ENCODE peak calls at places on chromosomes 11 and 22, in seven cellular contexts. C, F, N, P, T, A and Y are unnamed samples.

GRCh38 chr11:66237867-66238266 is 30.6 kb upstream of the RAB1B start:
- DNase-seq in C (no peak), F (no peak), N (no peak), P (no peak), T (no peak), A (no peak), Y (no peak)

GRCh38 chr11:27339940-27340339 is 23.1 kb downstream of the CCDC34 start:
- DNase-seq in C (no peak), F (no peak), N (no peak), P (no peak), T (no peak), A (no peak), Y (no peak)

GRCh38 chr11:124761301-124762021 is 629 bp downstream of the ESAM start:
- DNase-seq in C (peak), F (no peak), N (no peak), P (no peak), T (peak), A (no peak), Y (no peak)

GRCh38 chr11:108713076-108713790 is 48.4 kb downstream of the DDX10 start:
- DNase-seq in C (no peak), F (peak), N (no peak), P (no peak), T (no peak), A (no peak), Y (no peak)

GRCh38 chr11:68978931-68979591 is 1.7 kb downstream of the MRGPRD start:
- DNase-seq in C (peak), F (no peak), N (no peak), P (no peak), T (no peak), A (no peak), Y (no peak)

GRCh38 chr22:40040927-40041326 is 46.2 kb downstream of the FAM83F start:
- DNase-seq in C (no peak), F (no peak), N (peak), P (no peak), T (no peak), A (no peak), Y (no peak)

GRCh38 chr22:39518996-39519680 is 1.2 kb upstream of the ATF4 start:
- DNase-seq in C (no peak), F (no peak), N (no peak), P (no peak), T (no peak), A (no peak), Y (peak)

GRCh38 chr11:4068962-4069361 is 25.6 kb upstream of the RRM1 start:
- DNase-seq in C (no peak), F (no peak), N (no peak), P (no peak), T (no peak), A (no peak), Y (no peak)

GRCh38 chr11:75481602-75482309 is 44.0 kb downstream of the GDPD5 start:
- DNase-seq in C (no peak), F (no peak), N (peak), P (no peak), T (no peak), A (no peak), Y (no peak)

GRCh38 chr11:21110378-21110777 is 441.0 kb downstream of the NELL1 start:
- DNase-seq in C (no peak), F (no peak), N (no peak), P (no peak), T (no peak), A (no peak), Y (no peak)

GRCh38 chr11:92314499-92314898 is 89.9 kb downstream of the FAT3 start:
- DNase-seq in C (no peak), F (no peak), N (no peak), P (no peak), T (no peak), A (no peak), Y (no peak)

GRCh38 chr11:45654242-45654641 is 11.2 kb downstream of the CHST1 start:
- DNase-seq in C (no peak), F (no peak), N (no peak), P (no peak), T (peak), A (no peak), Y (no peak)

GRCh38 chr11:34243620-34244493 is 114.0 kb downstream of the ABTB2 start:
- DNase-seq in C (no peak), F (peak), N (peak), P (peak), T (no peak), A (no peak), Y (no peak)

GRCh38 chr11:134716582-134716981 is 304.5 kb upstream of the B3GAT1 start:
- DNase-seq in C (no peak), F (no peak), N (no peak), P (no peak), T (no peak), A (no peak), Y (no peak)

GRCh38 chr11:6027501-6027900 is 3.1 kb downstream of the OR56A1 start:
- DNase-seq in C (no peak), F (no peak), N (no peak), P (no peak), T (no peak), A (no peak), Y (no peak)

GRCh38 chr22:16936625-16937024 is 71.4 kb downstream of the GAB4 start:
- DNase-seq in C (no peak), F (no peak), N (no peak), P (no peak), T (no peak), A (no peak), Y (no peak)

GRCh38 chr11:45145421-45146071 is 893 bp upstream of the PRDM11 start:
- DNase-seq in C (peak), F (no peak), N (no peak), P (no peak), T (peak), A (no peak), Y (no peak)

GRCh38 chr11:27864046-27865025 is 164.1 kb upstream of the BDNF start:
- DNase-seq in C (no peak), F (no peak), N (no peak), P (no peak), T (no peak), A (no peak), Y (no peak)

GRCh38 chr11:128728767-128729587 is 35.1 kb downstream of the FLI1 start:
- DNase-seq in C (no peak), F (no peak), N (no peak), P (no peak), T (no peak), A (no peak), Y (no peak)

GRCh38 chr11:118618991-118619375 is 11.6 kb downstream of the PHLDB1 start:
- DNase-seq in C (no peak), F (no peak), N (no peak), P (no peak), T (no peak), A (no peak), Y (no peak)

GRCh38 chr22:50242406-50242949 is 2.3 kb downstream of the TUBGCP6 start:
- DNase-seq in C (no peak), F (no peak), N (no peak), P (no peak), T (no peak), A (no peak), Y (no peak)

GRCh38 chr22:28838971-28839370 is 38.6 kb upstream of the XBP1 start:
- DNase-seq in C (no peak), F (no peak), N (no peak), P (no peak), T (no peak), A (peak), Y (no peak)

GRCh38 chr11:65426839-65427690 is 4.5 kb downstream of the NEAT1 start:
- DNase-seq in C (no peak), F (no peak), N (no peak), P (peak), T (no peak), A (no peak), Y (no peak)

GRCh38 chr11:96001037-96001436 is 77.1 kb upstream of the MTMR2 start:
- DNase-seq in C (no peak), F (no peak), N (no peak), P (no peak), T (no peak), A (no peak), Y (no peak)

GRCh38 chr11:90148900-90149299 is 14.4 kb downstream of the NAALAD2 start:
- DNase-seq in C (no peak), F (no peak), N (no peak), P (no peak), T (no peak), A (no peak), Y (no peak)

GRCh38 chr11:112776834-112777793 is 184.1 kb upstream of the NCAM1 start:
- DNase-seq in C (no peak), F (no peak), N (peak), P (no peak), T (no peak), A (no peak), Y (no peak)

GRCh38 chr22:30104501-30105156 is 24.4 kb downstream of the HORMAD2 start:
- DNase-seq in C (no peak), F (no peak), N (no peak), P (no peak), T (no peak), A (no peak), Y (no peak)

GRCh38 chr11:134751825-134752224 is 339.8 kb upstream of the B3GAT1 start:
- DNase-seq in C (no peak), F (no peak), N (no peak), P (no peak), T (no peak), A (no peak), Y (no peak)

GRCh38 chr11:47916361-47916841 is 64.0 kb upstream of the PTPRJ start:
- DNase-seq in C (no peak), F (no peak), N (peak), P (no peak), T (no peak), A (no peak), Y (no peak)

GRCh38 chr11:5192738-5193137 is 7.7 kb downstream of the OR51V1 start:
- DNase-seq in C (no peak), F (no peak), N (no peak), P (no peak), T (no peak), A (no peak), Y (no peak)

GRCh38 chr11:118206612-118207031 is 18.2 kb downstream of the JAML start:
- DNase-seq in C (no peak), F (no peak), N (no peak), P (no peak), T (no peak), A (no peak), Y (no peak)

GRCh38 chr22:38098410-38099249 is 11.9 kb downstream of the BAIAP2L2 start:
- DNase-seq in C (no peak), F (no peak), N (no peak), P (no peak), T (no peak), A (no peak), Y (no peak)

GRCh38 chr11:113269096-113269495 is 45.3 kb upstream of the TTC12 start:
- DNase-seq in C (no peak), F (no peak), N (no peak), P (no peak), T (no peak), A (no peak), Y (no peak)

GRCh38 chr11:134527382-134528243 is 115.6 kb upstream of the B3GAT1 start:
- DNase-seq in C (no peak), F (no peak), N (no peak), P (no peak), T (peak), A (no peak), Y (no peak)

GRCh38 chr22:16915711-16916110 is 90.5 kb upstream of the XKR3 start:
- DNase-seq in C (no peak), F (no peak), N (no peak), P (no peak), T (no peak), A (no peak), Y (no peak)

GRCh38 chr22:21683401-21683811 is 17.6 kb downstream of the PPIL2 start:
- DNase-seq in C (no peak), F (no peak), N (peak), P (no peak), T (no peak), A (no peak), Y (no peak)

GRCh38 chr11:35418282-35418846 is 994 bp downstream of the SLC1A2 start:
- DNase-seq in C (peak), F (no peak), N (no peak), P (no peak), T (peak), A (no peak), Y (no peak)

GRCh38 chr22:32475428-32476010 is 908 bp downstream of the FBXO7 start:
- DNase-seq in C (no peak), F (no peak), N (no peak), P (peak), T (peak), A (no peak), Y (peak)

GRCh38 chr22:44576311-44577260 is 78.6 kb upstream of the RTL6 start:
- DNase-seq in C (no peak), F (no peak), N (no peak), P (no peak), T (no peak), A (no peak), Y (no peak)

GRCh38 chr22:44578115-44578457 is 80.1 kb upstream of the RTL6 start:
- DNase-seq in C (no peak), F (no peak), N (no peak), P (no peak), T (no peak), A (no peak), Y (no peak)

GRCh38 chr22:44580176-44580575 is 82.1 kb upstream of the RTL6 start:
- DNase-seq in C (no peak), F (no peak), N (no peak), P (no peak), T (no peak), A (no peak), Y (no peak)

GRCh38 chr22:44577391-44578114 is 79.5 kb upstream of the RTL6 start:
- DNase-seq in C (no peak), F (no peak), N (no peak), P (no peak), T (no peak), A (no peak), Y (no peak)

DNA sequence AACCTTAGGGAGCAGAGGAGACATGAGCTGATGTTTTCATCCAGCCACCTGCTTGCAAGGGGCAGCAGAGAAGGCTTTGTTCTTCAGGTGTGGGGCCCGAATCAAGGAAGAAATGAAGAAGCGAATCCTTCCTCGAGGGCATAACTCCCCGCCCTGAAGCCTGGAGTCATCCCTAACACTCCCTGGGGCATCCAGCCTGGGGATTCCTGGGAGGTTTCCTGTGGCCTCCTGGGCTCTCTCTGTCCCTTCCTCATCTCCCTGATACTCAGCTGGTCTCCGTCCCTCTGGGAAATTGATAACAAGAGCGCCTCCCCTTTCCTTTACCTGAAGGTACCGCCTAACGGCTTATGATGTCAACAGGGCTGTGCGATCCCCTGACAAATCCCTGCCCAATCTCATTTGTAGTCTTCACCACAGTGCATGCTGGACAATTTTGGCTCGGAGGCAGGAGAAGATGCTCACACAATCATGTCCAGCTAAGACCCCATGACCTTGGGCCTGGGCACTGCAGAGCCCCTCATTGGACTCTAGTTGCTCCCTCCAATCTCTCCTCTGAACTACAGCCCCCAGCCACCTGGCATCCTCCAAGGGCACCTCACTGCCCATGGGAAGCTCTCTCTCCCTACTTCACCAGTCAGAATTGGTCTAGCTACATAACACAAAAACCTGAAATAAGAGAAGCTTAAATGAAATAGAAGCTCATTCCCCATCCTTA is 80.6 kb upstream of the RTL6 start:
- DNase-seq in C (no peak), F (no peak), N (no peak), P (no peak), T (no peak), A (no peak), Y (no peak)
- TF ChIP-seq SP1 in C (no peak), F (no peak), N (no peak), P (no peak), T (no peak), A (no peak), Y (no peak)

DNA sequence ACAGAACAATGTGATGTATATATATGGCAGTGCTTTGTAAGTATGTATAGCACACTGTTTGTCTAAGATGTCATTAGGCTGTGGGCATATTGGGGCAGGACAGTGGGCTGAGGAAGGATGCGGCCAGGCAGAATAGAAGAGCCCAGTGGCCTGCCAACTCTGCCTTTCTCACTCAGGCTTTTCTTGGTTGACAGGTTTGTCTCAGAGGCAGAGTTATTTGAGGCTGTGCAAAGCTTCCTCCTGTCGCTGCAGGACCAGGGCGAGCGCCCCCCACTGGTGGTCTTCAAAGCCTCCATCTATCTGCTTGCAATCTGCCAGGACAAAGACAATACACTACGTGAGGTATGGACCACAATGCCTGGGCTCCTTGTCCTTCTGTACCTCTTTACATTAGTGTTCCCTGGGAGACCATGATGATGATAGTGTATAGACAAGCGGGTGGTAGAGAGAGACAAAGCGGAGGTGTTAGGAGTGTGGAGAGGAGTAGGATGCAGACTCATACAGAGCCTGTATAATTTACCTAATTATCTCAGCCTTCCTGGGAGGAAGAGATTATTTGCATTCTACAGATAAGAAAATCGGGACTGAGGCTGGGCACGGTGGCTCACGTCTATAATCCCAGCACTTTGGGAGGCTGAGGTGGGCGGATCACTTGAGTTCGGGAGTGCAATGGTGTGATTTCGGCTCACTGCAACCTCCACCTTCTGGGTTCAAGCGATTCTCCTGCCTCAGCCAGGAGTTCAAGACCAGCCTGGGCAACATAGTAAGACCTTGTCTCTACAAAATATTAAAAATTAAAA is 37.3 kb upstream of the CCDC134 start:
- DNase-seq in C (peak), F (no peak), N (peak), P (peak), T (peak), A (peak), Y (peak)
- TF ChIP-seq SP1 in C (no peak), F (no peak), N (no peak), P (no peak), T (no peak), A (no peak), Y (no peak)

GRCh38 chr22:19761500-19762314 is 1.1 kb downstream of the TBX1 start:
- DNase-seq in C (peak), F (no peak), N (no peak), P (no peak), T (no peak), A (peak), Y (peak)
- TF ChIP-seq SP1 in C (no peak), F (no peak), N (no peak), P (no peak), T (no peak), A (no peak), Y (no peak)

DNA sequence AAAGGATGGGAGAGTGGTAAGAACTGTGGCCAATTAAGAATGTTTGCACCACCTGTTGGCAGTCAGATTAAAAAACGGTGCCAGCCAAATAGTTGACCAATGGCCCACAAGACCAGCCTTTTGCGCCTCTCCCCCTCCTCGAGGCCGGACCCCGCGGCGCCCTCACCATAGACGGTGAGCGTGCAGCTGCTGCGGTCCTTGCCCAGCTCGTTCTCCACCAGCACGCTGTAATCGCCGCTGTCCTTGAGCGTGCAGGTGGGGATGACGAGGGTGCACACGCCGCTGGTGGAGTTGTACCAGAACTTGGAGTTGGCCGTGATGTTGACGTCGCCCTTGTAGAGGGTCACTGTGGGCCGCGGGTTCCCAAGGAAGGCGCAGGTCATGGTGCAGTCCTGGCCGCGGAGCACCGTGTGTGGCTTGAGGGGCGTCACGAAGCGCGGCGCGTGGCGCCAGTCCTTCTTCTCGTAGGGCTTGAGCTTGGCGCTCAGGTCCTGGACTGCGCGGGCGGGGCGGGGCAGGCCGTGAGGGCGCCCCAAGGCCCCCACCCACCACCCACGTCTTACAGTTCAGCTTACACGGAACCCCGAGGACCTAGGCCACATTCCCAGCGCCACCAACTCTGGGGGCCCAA is 7.2 kb downstream of the TMEM86A start:
- DNase-seq in C (peak), F (no peak), N (no peak), P (no peak), T (no peak), A (no peak), Y (no peak)
- TF ChIP-seq SP1 in C (no peak), F (no peak), N (no peak), P (no peak), T (no peak), A (no peak), Y (no peak)

DNA sequence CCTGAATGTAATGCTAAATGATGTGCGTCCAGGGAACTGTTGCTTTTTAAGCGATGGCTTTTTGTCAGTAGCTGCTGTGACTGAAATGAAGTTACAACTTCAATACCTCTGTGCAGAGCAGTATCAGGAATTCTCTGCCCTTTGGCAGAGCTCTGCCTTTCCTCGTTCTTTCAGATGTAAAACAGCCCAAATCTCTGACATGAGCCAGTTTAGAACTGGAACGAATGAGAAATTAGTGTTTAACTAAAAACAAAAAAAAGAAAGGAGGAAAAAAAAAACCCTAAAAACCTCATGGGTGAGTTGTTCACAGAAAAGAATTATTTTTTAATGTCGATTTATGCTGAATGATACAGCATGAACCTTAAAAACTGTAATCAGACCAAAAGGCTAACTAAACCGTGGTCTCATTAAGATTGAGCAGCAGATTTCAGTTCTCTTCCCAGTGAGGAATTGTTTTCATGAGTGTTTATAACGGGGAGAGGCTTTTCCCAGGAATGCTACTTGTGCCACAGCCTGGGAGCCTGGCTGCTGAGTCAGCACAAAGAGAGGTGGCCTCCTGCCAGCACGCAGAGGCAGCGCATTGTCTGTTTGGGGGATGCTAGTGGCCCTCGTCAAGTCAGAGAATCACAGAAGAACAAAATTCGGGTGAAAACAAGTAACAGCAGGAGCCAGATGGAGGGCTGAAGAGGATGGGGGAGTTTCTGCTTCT is 146.2 kb upstream of the RASSF10 start:
- DNase-seq in C (peak), F (no peak), N (peak), P (no peak), T (peak), A (no peak), Y (peak)
- TF ChIP-seq SP1 in C (no peak), F (no peak), N (no peak), P (no peak), T (peak), A (no peak), Y (no peak)